ENCODE peak calls at places on chromosomes 2 and 18, in six cellular contexts. X is A549, V is HepG2, B is upper lobe of left lung, P is GM12878, G is K562. Y is an unnamed sample.
A peak's percentile ranks its signal among the peaks of the same experiment; 100 is the strongest.

GRCh38 chr2:219060821-219061791 is at the start of gene IHH:
- ATAC-seq in X (peak; percentile 7), V (no peak), B (no peak), P (no peak), G (no peak), Y (no peak)

GRCh38 chr2:157441072-157441454 is 2.8 kb downstream of the CYTIP start:
- ATAC-seq in X (no peak), V (no peak), B (no peak), P (peak; percentile 42), G (no peak), Y (no peak)

GRCh38 chr2:217660423-217660822 is 342.4 kb downstream of the TNS1 start:
- ATAC-seq in X (no peak), V (no peak), B (no peak), P (no peak), G (no peak), Y (no peak)

GRCh38 chr2:102142829-102143449 is 393 bp downstream of the IL1R1 start:
- ATAC-seq in X (peak; percentile 59), V (peak; percentile 45), B (peak; percentile 72), P (no peak), G (peak; percentile 6), Y (peak; percentile 17)

GRCh38 chr2:95077893-95078603 is 43.6 kb downstream of the MRPS5 start:
- ATAC-seq in X (no peak), V (no peak), B (no peak), P (no peak), G (no peak), Y (no peak)

GRCh38 chr18:12657048-12657848 is 659 bp downstream of the SPIRE1 start:
- ATAC-seq in X (peak; percentile 64), V (peak; percentile 79), B (peak; percentile 68), P (peak; percentile 48), G (peak; percentile 83), Y (peak; percentile 72)

GRCh38 chr2:167965907-167966306 is 281.5 kb downstream of the STK39 start:
- ATAC-seq in X (no peak), V (no peak), B (no peak), P (no peak), G (no peak), Y (no peak)

GRCh38 chr2:236755278-236755840 is 185.7 kb downstream of the ACKR3 start:
- ATAC-seq in X (no peak), V (no peak), B (no peak), P (no peak), G (no peak), Y (no peak)

GRCh38 chr2:235082939-235083338 is 131.1 kb downstream of the SH3BP4 start:
- ATAC-seq in X (no peak), V (no peak), B (no peak), P (no peak), G (no peak), Y (no peak)

GRCh38 chr18:35861367-35862114 is 110.9 kb upstream of the RMP24 start:
- ATAC-seq in X (no peak), V (no peak), B (no peak), P (peak; percentile 89), G (no peak), Y (peak; percentile 46)

GRCh38 chr18:48667276-48668254 is 128.7 kb downstream of the CTIF start:
- ATAC-seq in X (peak; percentile 82), V (peak; percentile 83), B (no peak), P (peak; percentile 78), G (peak; percentile 82), Y (no peak)

GRCh38 chr2:53130441-53130943 is 637.1 kb upstream of the CHAC2 start:
- ATAC-seq in X (no peak), V (no peak), B (no peak), P (no peak), G (no peak), Y (no peak)

GRCh38 chr18:50839996-50840395 is 20.2 kb upstream of the MRO start:
- ATAC-seq in X (no peak), V (peak; percentile 42), B (no peak), P (no peak), G (peak; percentile 91), Y (no peak)

GRCh38 chr2:134282638-134283400 is 28.9 kb downstream of the MGAT5 start:
- ATAC-seq in X (no peak), V (no peak), B (no peak), P (peak; percentile 91), G (no peak), Y (no peak)

GRCh38 chr18:23380001-23380550 is 73.0 kb upstream of the RIOK3 start:
- ATAC-seq in X (peak; percentile 89), V (no peak), B (peak; percentile 90), P (no peak), G (no peak), Y (no peak)

GRCh38 chr18:42095732-42096377 is 140.8 kb downstream of the PIK3C3 start:
- ATAC-seq in X (no peak), V (no peak), B (no peak), P (no peak), G (no peak), Y (no peak)

GRCh38 chr2:85347554-85347953 is 6.8 kb downstream of the RETSAT start:
- ATAC-seq in X (no peak), V (no peak), B (no peak), P (no peak), G (no peak), Y (no peak)

GRCh38 chr2:122136071-122136470 is 380.6 kb downstream of the TSN start:
- ATAC-seq in X (peak; percentile 87), V (peak; percentile 98), B (no peak), P (peak; percentile 91), G (peak; percentile 88), Y (no peak)

GRCh38 chr2:234670804-234671203 is 173.9 kb upstream of the ARL4C start:
- ATAC-seq in X (no peak), V (no peak), B (no peak), P (no peak), G (no peak), Y (no peak)

GRCh38 chr2:45812039-45812500 is 160.6 kb downstream of the PRKCE start:
- ATAC-seq in X (no peak), V (no peak), B (no peak), P (peak; percentile 44), G (no peak), Y (no peak)

GRCh38 chr18:50631831-50632285 is 72.0 kb downstream of the MAPK4 start:
- ATAC-seq in X (no peak), V (no peak), B (no peak), P (no peak), G (no peak), Y (peak; percentile 9)

GRCh38 chr2:119552902-119553301 is 8.7 kb downstream of the CFAP221 start:
- ATAC-seq in X (no peak), V (no peak), B (peak; percentile 76), P (no peak), G (no peak), Y (no peak)

GRCh38 chr18:79583984-79584401 is 95.6 kb upstream of the CTDP1 start:
- ATAC-seq in X (peak; percentile 34), V (no peak), B (no peak), P (no peak), G (no peak), Y (no peak)

GRCh38 chr2:165497659-165498306 is 28.3 kb downstream of the CSRNP3 start:
- ATAC-seq in X (no peak), V (no peak), B (no peak), P (peak; percentile 83), G (no peak), Y (no peak)

GRCh38 chr2:39008663-39009062 is 112.2 kb downstream of the SOS1 start:
- ATAC-seq in X (no peak), V (no peak), B (no peak), P (no peak), G (no peak), Y (no peak)

GRCh38 chr2:19677825-19678518 is 223.8 kb downstream of the TTC32 start:
- ATAC-seq in X (no peak), V (peak; percentile 11), B (peak; percentile 4), P (no peak), G (no peak), Y (no peak)

GRCh38 chr2:212979799-212980198 is 171.6 kb downstream of the IKZF2 start:
- ATAC-seq in X (no peak), V (no peak), B (no peak), P (peak; percentile 33), G (no peak), Y (no peak)

GRCh38 chr2:154452906-154453493 is 245.5 kb upstream of the KCNJ3 start:
- ATAC-seq in X (peak; percentile 54), V (no peak), B (no peak), P (peak; percentile 84), G (no peak), Y (no peak)

GRCh38 chr2:85953476-85953875 is 64.7 kb upstream of the ST3GAL5 start:
- ATAC-seq in X (peak; percentile 6), V (no peak), B (no peak), P (no peak), G (no peak), Y (no peak)

GRCh38 chr2:155525194-155525593 is 807.3 kb downstream of the NR4A2 start:
- ATAC-seq in X (no peak), V (no peak), B (no peak), P (no peak), G (no peak), Y (no peak)
- H3K27ac ChIP-seq in X (no peak overlapping the region), V (no peak overlapping the region), B (no peak overlapping the region), P (no peak overlapping the region), G (no peak overlapping the region), Y (no peak overlapping the region)

DNA sequence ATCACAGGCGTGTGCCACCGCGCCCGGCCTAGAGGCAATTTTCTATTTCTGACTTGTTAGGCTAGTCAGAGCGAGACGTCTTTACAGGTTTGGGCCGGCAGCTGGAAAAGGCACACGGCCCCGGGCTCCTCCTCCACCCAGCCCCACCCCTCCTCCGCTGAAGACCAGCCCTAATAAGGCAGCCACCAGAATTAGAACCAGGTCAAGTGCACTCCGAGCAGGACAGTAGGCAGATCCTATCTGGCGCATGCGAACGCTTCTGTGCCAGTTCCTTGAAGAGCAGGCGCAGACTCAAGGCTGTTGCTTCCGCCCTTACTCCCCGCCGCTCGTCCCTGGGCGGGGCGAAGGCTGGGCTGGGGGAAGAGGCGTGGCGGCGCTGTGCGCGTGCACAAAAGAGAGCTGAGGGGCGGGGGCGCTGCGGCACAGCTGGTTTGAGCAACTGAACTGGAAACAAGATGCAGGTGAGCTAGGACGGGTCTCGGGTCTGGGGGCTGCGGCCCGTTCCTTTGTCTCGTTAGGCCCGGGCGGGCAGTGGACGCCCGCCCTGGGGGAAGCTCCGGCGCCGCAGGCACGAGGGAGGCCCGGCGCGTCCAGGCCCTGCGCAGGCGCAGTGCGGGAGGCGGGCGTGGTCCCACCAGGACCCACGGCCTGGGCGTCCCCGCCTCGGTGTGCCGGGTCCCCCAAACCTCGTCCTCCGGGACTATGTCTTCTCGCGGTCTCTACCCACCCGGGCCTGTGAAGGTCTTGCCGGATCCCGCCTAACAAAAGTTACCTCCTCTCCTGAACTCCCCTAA is at the start of gene PDCL3:
- ATAC-seq in X (peak; percentile 97), V (peak; percentile 96), B (peak; percentile 99), P (peak; percentile 97), G (peak; percentile 97), Y (peak; percentile 97)
- TF ChIP-seq EP300 in X (no peak), V (no peak), B (no peak), P (no peak), G (peak; percentile 43), Y (no peak)

GRCh38 chr2:111122631-111123421 is 2.1 kb downstream of the BCL2L11 start:
- ATAC-seq in X (peak; percentile 51), V (peak; percentile 37), B (peak; percentile 73), P (peak; percentile 12), G (peak; percentile 28), Y (peak; percentile 67)
- TF ChIP-seq POLR2A in X (peak; percentile 10), V (no peak), B (peak; percentile 76), P (no peak), G (no peak), Y (peak; percentile 94)

DNA sequence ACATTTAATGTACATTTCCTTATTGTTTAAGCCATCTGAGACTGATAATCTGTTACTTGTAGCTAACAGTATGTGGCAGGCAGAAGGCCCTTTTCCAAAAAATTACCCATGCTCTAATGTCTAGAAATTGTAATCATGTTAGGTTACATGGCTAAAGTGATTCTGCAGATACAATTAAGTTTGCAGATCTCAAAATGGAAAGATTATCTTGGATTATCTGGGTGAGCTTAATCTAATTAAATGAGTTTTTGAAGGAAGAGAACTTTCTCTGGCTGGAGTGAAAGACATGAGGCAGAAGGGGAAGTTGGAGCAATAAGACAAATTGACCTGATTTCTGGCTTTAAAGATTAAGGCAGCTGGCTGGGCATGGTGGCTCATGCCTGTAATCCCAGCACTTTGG is 76.3 kb downstream of the MBD2 start:
- ATAC-seq in X (no peak), V (no peak), B (no peak), P (no peak), G (no peak), Y (no peak)
- H3K27ac ChIP-seq in X (no peak overlapping the region), V (no peak overlapping the region), B (no peak overlapping the region), P (peak overlapping the region; percentile 86), G (no peak overlapping the region), Y (no peak overlapping the region)